ENCODE peak calls at places on chromosomes 12 and 14, in ten cellular contexts. One of them, this sample, is unnamed.
A peak's percentile ranks its signal among the peaks of the same experiment; 100 is the strongest.

GRCh38 chr12:3973269-3973884 is 100.2 kb upstream of the PARP11 start:
- DNase-seq in CD8-positive, alpha-beta memory T cell: no peak
- DNase-seq in hippocampal formation: no peak
- DNase-seq in AG10803: no peak
- DNase-seq in activated CD8-positive, alpha-beta T cell treated with anti-CD3 and anti-CD28 coated beads for 36 hours: peak; percentile 47
- DNase-seq in HFFc6: no peak
- DNase-seq in lower lobe of right lung: no peak
- DNase-seq in stimulated activated effector memory CD8-positive, alpha-beta T cell treated with anti-CD3 and anti-CD28 coated beads, Interleukin-12 subunit alpha, Interleukin-12 subunit beta, amount 100 ng/mL, for 72 hours: no peak
- DNase-seq in tibial artery: no peak
- DNase-seq in NCI-H1092: no peak
- DNase-seq in this sample: no peak

GRCh38 chr12:25387136-25388050 is 136.7 kb upstream of the KRAS start:
- DNase-seq in CD8-positive, alpha-beta memory T cell: peak; percentile 67
- DNase-seq in hippocampal formation: peak; percentile 92
- DNase-seq in AG10803: peak; percentile 88
- DNase-seq in activated CD8-positive, alpha-beta T cell treated with anti-CD3 and anti-CD28 coated beads for 36 hours: peak; percentile 85
- DNase-seq in HFFc6: peak; percentile 86
- DNase-seq in lower lobe of right lung: peak; percentile 74
- DNase-seq in stimulated activated effector memory CD8-positive, alpha-beta T cell treated with anti-CD3 and anti-CD28 coated beads, Interleukin-12 subunit alpha, Interleukin-12 subunit beta, amount 100 ng/mL, for 72 hours: peak; percentile 71
- DNase-seq in tibial artery: peak; percentile 80
- DNase-seq in NCI-H1092: peak; percentile 72
- DNase-seq in this sample: peak; percentile 85

GRCh38 chr12:19938031-19938430 is 430.3 kb upstream of the PDE3A start:
- DNase-seq in CD8-positive, alpha-beta memory T cell: no peak
- DNase-seq in hippocampal formation: no peak
- DNase-seq in AG10803: no peak
- DNase-seq in activated CD8-positive, alpha-beta T cell treated with anti-CD3 and anti-CD28 coated beads for 36 hours: no peak
- DNase-seq in HFFc6: no peak
- DNase-seq in lower lobe of right lung: no peak
- DNase-seq in stimulated activated effector memory CD8-positive, alpha-beta T cell treated with anti-CD3 and anti-CD28 coated beads, Interleukin-12 subunit alpha, Interleukin-12 subunit beta, amount 100 ng/mL, for 72 hours: no peak
- DNase-seq in tibial artery: no peak
- DNase-seq in NCI-H1092: no peak
- DNase-seq in this sample: no peak

GRCh38 chr12:111056618-111057521 is 136.5 kb upstream of the MYL2 start:
- DNase-seq in CD8-positive, alpha-beta memory T cell: peak; percentile 28
- DNase-seq in hippocampal formation: no peak
- DNase-seq in AG10803: no peak
- DNase-seq in activated CD8-positive, alpha-beta T cell treated with anti-CD3 and anti-CD28 coated beads for 36 hours: peak; percentile 88
- DNase-seq in HFFc6: no peak
- DNase-seq in lower lobe of right lung: no peak
- DNase-seq in stimulated activated effector memory CD8-positive, alpha-beta T cell treated with anti-CD3 and anti-CD28 coated beads, Interleukin-12 subunit alpha, Interleukin-12 subunit beta, amount 100 ng/mL, for 72 hours: peak; percentile 31
- DNase-seq in tibial artery: no peak
- DNase-seq in NCI-H1092: no peak
- DNase-seq in this sample: no peak

GRCh38 chr14:24235804-24236688 is 3.3 kb downstream of the GMPR2 start:
- DNase-seq in CD8-positive, alpha-beta memory T cell: no peak
- DNase-seq in hippocampal formation: no peak
- DNase-seq in AG10803: no peak
- DNase-seq in activated CD8-positive, alpha-beta T cell treated with anti-CD3 and anti-CD28 coated beads for 36 hours: no peak
- DNase-seq in HFFc6: no peak
- DNase-seq in lower lobe of right lung: no peak
- DNase-seq in stimulated activated effector memory CD8-positive, alpha-beta T cell treated with anti-CD3 and anti-CD28 coated beads, Interleukin-12 subunit alpha, Interleukin-12 subunit beta, amount 100 ng/mL, for 72 hours: no peak
- DNase-seq in tibial artery: no peak
- DNase-seq in NCI-H1092: no peak
- DNase-seq in this sample: no peak

GRCh38 chr14:47008732-47009131 is 357.2 kb upstream of the RPL10L start:
- DNase-seq in CD8-positive, alpha-beta memory T cell: no peak
- DNase-seq in hippocampal formation: no peak
- DNase-seq in AG10803: no peak
- DNase-seq in activated CD8-positive, alpha-beta T cell treated with anti-CD3 and anti-CD28 coated beads for 36 hours: no peak
- DNase-seq in HFFc6: no peak
- DNase-seq in lower lobe of right lung: no peak
- DNase-seq in stimulated activated effector memory CD8-positive, alpha-beta T cell treated with anti-CD3 and anti-CD28 coated beads, Interleukin-12 subunit alpha, Interleukin-12 subunit beta, amount 100 ng/mL, for 72 hours: no peak
- DNase-seq in tibial artery: no peak
- DNase-seq in NCI-H1092: no peak
- DNase-seq in this sample: no peak

GRCh38 chr14:57725399-57726077 is 140.4 kb downstream of the SLC35F4 start:
- DNase-seq in CD8-positive, alpha-beta memory T cell: no peak
- DNase-seq in hippocampal formation: no peak
- DNase-seq in AG10803: peak; percentile 55
- DNase-seq in activated CD8-positive, alpha-beta T cell treated with anti-CD3 and anti-CD28 coated beads for 36 hours: no peak
- DNase-seq in HFFc6: no peak
- DNase-seq in lower lobe of right lung: no peak
- DNase-seq in stimulated activated effector memory CD8-positive, alpha-beta T cell treated with anti-CD3 and anti-CD28 coated beads, Interleukin-12 subunit alpha, Interleukin-12 subunit beta, amount 100 ng/mL, for 72 hours: no peak
- DNase-seq in tibial artery: no peak
- DNase-seq in NCI-H1092: no peak
- DNase-seq in this sample: no peak

GRCh38 chr12:16788888-16789790 is 183.2 kb upstream of the LMO3 start:
- DNase-seq in CD8-positive, alpha-beta memory T cell: no peak
- DNase-seq in hippocampal formation: no peak
- DNase-seq in AG10803: no peak
- DNase-seq in activated CD8-positive, alpha-beta T cell treated with anti-CD3 and anti-CD28 coated beads for 36 hours: no peak
- DNase-seq in HFFc6: no peak
- DNase-seq in lower lobe of right lung: no peak
- DNase-seq in stimulated activated effector memory CD8-positive, alpha-beta T cell treated with anti-CD3 and anti-CD28 coated beads, Interleukin-12 subunit alpha, Interleukin-12 subunit beta, amount 100 ng/mL, for 72 hours: no peak
- DNase-seq in tibial artery: no peak
- DNase-seq in NCI-H1092: no peak
- DNase-seq in this sample: no peak

GRCh38 chr14:38254565-38255407 is 1.1 kb downstream of the CLEC14A start:
- DNase-seq in CD8-positive, alpha-beta memory T cell: no peak
- DNase-seq in hippocampal formation: no peak
- DNase-seq in AG10803: peak; percentile 15
- DNase-seq in activated CD8-positive, alpha-beta T cell treated with anti-CD3 and anti-CD28 coated beads for 36 hours: no peak
- DNase-seq in HFFc6: no peak
- DNase-seq in lower lobe of right lung: no peak
- DNase-seq in stimulated activated effector memory CD8-positive, alpha-beta T cell treated with anti-CD3 and anti-CD28 coated beads, Interleukin-12 subunit alpha, Interleukin-12 subunit beta, amount 100 ng/mL, for 72 hours: no peak
- DNase-seq in tibial artery: no peak
- DNase-seq in NCI-H1092: no peak
- DNase-seq in this sample: no peak

GRCh38 chr12:55712700-55713415 is 3.0 kb upstream of the BLOC1S1 start:
- DNase-seq in CD8-positive, alpha-beta memory T cell: no peak
- DNase-seq in hippocampal formation: no peak
- DNase-seq in AG10803: no peak
- DNase-seq in activated CD8-positive, alpha-beta T cell treated with anti-CD3 and anti-CD28 coated beads for 36 hours: no peak
- DNase-seq in HFFc6: no peak
- DNase-seq in lower lobe of right lung: no peak
- DNase-seq in stimulated activated effector memory CD8-positive, alpha-beta T cell treated with anti-CD3 and anti-CD28 coated beads, Interleukin-12 subunit alpha, Interleukin-12 subunit beta, amount 100 ng/mL, for 72 hours: no peak
- DNase-seq in tibial artery: no peak
- DNase-seq in NCI-H1092: no peak
- DNase-seq in this sample: no peak

This sample was measured in NCI-H774.